ENCODE peak calls at places on chromosomes 13 and 19, in four cellular contexts. A is NCI-H1417; I is CD4-positive, CD25-positive, alpha-beta regulatory T cell; D is endothelial cell. N is an unnamed sample.
A peak's percentile ranks its signal among the peaks of the same experiment; 100 is the strongest.

GRCh38 chr19:55426042-55426441 is 17.1 kb downstream of the SHISA7 start:
- DNase-seq in A (no peak), I (no peak), D (no peak), N (no peak)

GRCh38 chr19:58584498-58585441 is 11.6 kb upstream of the MZF1 start:
- DNase-seq in D (no peak), I (no peak), A (no peak), N (no peak)

GRCh38 chr13:61029064-61029463 is 386.6 kb downstream of the PCDH20 start:
- DNase-seq in I (no peak), D (no peak), A (peak; percentile 42), N (no peak)

GRCh38 chr13:33289966-33290365 is 4.4 kb upstream of the STARD13 start:
- DNase-seq in D (no peak), I (no peak), A (no peak), N (no peak)

GRCh38 chr13:29589234-29589633 is 6.3 kb downstream of the SLC7A1 start:
- DNase-seq in I (no peak), A (peak; percentile 1), D (no peak), N (no peak)

GRCh38 chr13:36673838-36674326 is at the start of gene SERTM1:
- DNase-seq in D (peak; percentile 50), I (no peak), A (peak; percentile 77), N (no peak)

GRCh38 chr19:31749231-31749630 is 400.0 kb upstream of the TSHZ3 start:
- DNase-seq in A (no peak), D (no peak), I (no peak), N (no peak)

GRCh38 chr19:46384396-46384795 is 29.0 kb downstream of the CCDC8 start:
- DNase-seq in I (no peak), D (no peak), A (no peak), N (no peak)

GRCh38 chr13:101552797-101553196 is 100.3 kb downstream of the ITGBL1 start:
- DNase-seq in D (no peak), A (no peak), I (no peak), N (no peak)

GRCh38 chr13:44904982-44905381 is 84.3 kb downstream of the NUFIP1 start:
- DNase-seq in I (no peak), A (peak; percentile 51), D (no peak), N (no peak)

GRCh38 chr19:20471441-20471840 is 94.1 kb downstream of the ZNF737 start:
- DNase-seq in I (no peak), A (no peak), D (no peak), N (no peak)

GRCh38 chr19:1016647-1017114 is 4.2 kb downstream of the TMEM259 start:
- DNase-seq in A (no peak), I (no peak), D (no peak), N (no peak)

GRCh38 chr19:45079063-45079910 is at the start of gene GEMIN7:
- DNase-seq in D (peak; percentile 84), A (peak; percentile 78), I (peak; percentile 77), N (peak; percentile 67)

GRCh38 chr19:10237702-10238101 is 6.6 kb upstream of the S1PR2 start:
- DNase-seq in D (no peak), A (peak; percentile 43), I (no peak), N (no peak)

GRCh38 chr13:73984949-73985691 is 149.1 kb downstream of the KLF12 start:
- DNase-seq in D (no peak), I (peak; percentile 60), A (peak; percentile 94), N (peak; percentile 81)

GRCh38 chr19:8333771-8334457 is 9.1 kb downstream of the KANK3 start:
- DNase-seq in I (no peak), A (peak; percentile 69), D (no peak), N (no peak)

GRCh38 chr19:19488875-19489690 is 26.3 kb downstream of the TSSK6 start:
- DNase-seq in D (peak; percentile 68), A (peak; percentile 89), I (peak; percentile 96), N (peak; percentile 96)

GRCh38 chr13:100392709-100393630 is 195.6 kb downstream of the GGACT start:
- DNase-seq in D (no peak), I (no peak), A (no peak), N (peak; percentile 9)